ENCODE peak calls at places on chromosomes 13 and 19, in eight cellular contexts. V, X, O, I, Y, C, U and G are unnamed samples.

GRCh38 chr13:64819081-64819480 is 2411.1 kb downstream of the PCDH9 start:
- DNase-seq in U (no peak), I (no peak), X (no peak), V (no peak), Y (no peak), C (no peak), O (no peak), G (no peak)

GRCh38 chr13:45398862-45399261 is 19.3 kb downstream of the SLC25A30 start:
- DNase-seq in U (no peak), I (no peak), Y (no peak), V (no peak), O (no peak), C (no peak), X (no peak), G (no peak)

GRCh38 chr13:22936228-22936627 is 244.6 kb upstream of the SGCG start:
- DNase-seq in C (no peak), I (no peak), O (no peak), X (no peak), V (no peak), Y (no peak), U (no peak), G (no peak)

GRCh38 chr13:99812611-99813010 is 159.0 kb downstream of the ZIC5 start:
- DNase-seq in O (no peak), I (no peak), Y (no peak), U (no peak), C (no peak), X (no peak), V (no peak), G (peak)

GRCh38 chr13:59774511-59774911 is 389.2 kb downstream of the DIAPH3 start:
- DNase-seq in Y (no peak), C (no peak), V (no peak), X (no peak), O (no peak), U (no peak), I (no peak), G (no peak)

GRCh38 chr13:70809588-70809987 is 701.3 kb upstream of the KLHL1 start:
- DNase-seq in C (no peak), V (no peak), O (no peak), Y (no peak), I (no peak), X (no peak), U (no peak), G (no peak)

GRCh38 chr13:111079375-111079774 is 35.7 kb upstream of the ARHGEF7 start:
- DNase-seq in C (no peak), X (no peak), I (no peak), Y (no peak), O (no peak), U (no peak), V (no peak), G (no peak)

GRCh38 chr13:101520672-101521071 is 68.2 kb downstream of the ITGBL1 start:
- DNase-seq in Y (no peak), O (no peak), C (no peak), X (no peak), I (no peak), U (no peak), V (no peak), G (peak)

GRCh38 chr19:34172661-34173144 is 399 bp downstream of the LSM14A start:
- DNase-seq in I (no peak), Y (no peak), X (no peak), O (no peak), U (peak), V (peak), C (no peak), G (peak)

GRCh38 chr19:1658446-1659433 is 6.3 kb upstream of the TCF3 start:
- DNase-seq in X (no peak), V (no peak), O (no peak), I (no peak), C (no peak), Y (no peak), U (no peak), G (no peak)

GRCh38 chr19:11224429-11224828 is 15.0 kb upstream of the ANGPTL8 start:
- DNase-seq in C (no peak), X (no peak), V (no peak), O (no peak), I (no peak), Y (no peak), U (no peak), G (no peak)

GRCh38 chr19:38030681-38031422 is 123.8 kb downstream of the SIPA1L3 start:
- DNase-seq in C (no peak), I (no peak), V (no peak), O (no peak), U (no peak), Y (no peak), X (no peak), G (no peak)

GRCh38 chr19:15114153-15114540 is 6.9 kb downstream of the SYDE1 start:
- DNase-seq in C (no peak), X (no peak), I (no peak), Y (no peak), V (no peak), O (no peak), U (no peak), G (peak)

GRCh38 chr13:95948646-95949045 is 104.6 kb downstream of the UGGT2 start:
- DNase-seq in U (no peak), X (no peak), O (no peak), C (no peak), Y (no peak), V (no peak), I (no peak), G (no peak)

GRCh38 chr19:17540174-17540573 is 15.3 kb upstream of the COLGALT1 start:
- DNase-seq in U (no peak), O (no peak), X (no peak), Y (no peak), I (no peak), C (no peak), V (no peak), G (no peak)

GRCh38 chr19:54309811-54310210 is 3.2 kb downstream of the LILRA5 start:
- DNase-seq in O (no peak), V (no peak), X (no peak), U (no peak), I (no peak), C (peak), Y (no peak), G (no peak)

GRCh38 chr19:54312436-54313362 is at the start of gene LILRA5:
- DNase-seq in U (peak), Y (no peak), X (peak), V (no peak), O (no peak), I (no peak), C (peak), G (no peak)

GRCh38 chr19:54310543-54310942 is 2.4 kb downstream of the LILRA5 start:
- DNase-seq in U (no peak), X (no peak), I (no peak), O (no peak), V (no peak), C (no peak), Y (no peak), G (no peak)

GRCh38 chr19:54311486-54311885 is 1.5 kb downstream of the LILRA5 start:
- DNase-seq in Y (no peak), C (peak), I (no peak), O (no peak), U (no peak), V (no peak), X (no peak), G (no peak)

GRCh38 chr19:54312011-54312410 is 955 bp downstream of the LILRA5 start:
- DNase-seq in V (no peak), U (no peak), Y (no peak), O (no peak), I (no peak), X (no peak), C (peak), G (no peak)
- TF ChIP-seq POLR2A in V (no peak), U (no peak), Y (no peak), O (no peak), I (no peak), X (no peak), C (no peak), G (no peak)

GRCh38 chr13:27425151-27425917 is 915 bp downstream of the GTF3A start:
- DNase-seq in C (no peak), I (no peak), O (no peak), V (no peak), X (no peak), U (no peak), Y (no peak), G (no peak)
- TF ChIP-seq POLR2A in C (no peak), I (no peak), O (no peak), V (no peak), X (no peak), U (no peak), Y (no peak), G (no peak)

GRCh38 chr19:12946092-12946845 is 607 bp downstream of the RAD23A start:
- DNase-seq in C (peak), Y (peak), O (peak), V (peak), X (no peak), U (peak), I (peak), G (no peak)
- TF ChIP-seq POLR2A in C (no peak), Y (peak), O (no peak), V (no peak), X (no peak), U (no peak), I (no peak), G (peak)

DNA sequence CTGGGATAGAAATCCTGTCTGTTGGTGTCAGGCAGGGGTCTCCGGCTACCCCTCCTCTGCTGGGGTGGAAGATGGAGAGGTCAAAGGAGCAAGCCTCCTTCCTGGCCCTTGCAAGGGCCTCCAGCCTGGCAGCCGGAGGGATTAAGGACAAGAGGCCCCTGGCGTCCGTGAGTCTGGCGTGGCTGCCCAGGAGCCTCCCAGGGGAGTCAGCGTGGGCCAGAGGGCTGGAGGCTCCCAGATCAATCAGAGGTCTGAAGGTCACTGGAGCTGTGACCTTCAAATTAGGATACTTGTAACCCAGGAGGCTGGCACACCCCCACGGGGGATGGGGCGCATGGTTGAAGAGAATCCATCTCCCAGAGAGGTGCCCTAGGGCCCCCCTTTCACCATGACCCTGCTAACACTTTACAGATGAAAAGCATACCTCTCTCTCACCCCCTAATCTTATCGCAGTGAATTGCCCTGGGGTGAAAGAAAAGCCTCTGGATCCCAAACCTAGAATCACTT is 44.7 kb upstream of the PEG3 start:
- DNase-seq in Y (no peak), V (no peak), C (no peak), X (no peak), U (no peak), O (no peak), I (no peak), G (no peak)
- TF ChIP-seq POLR2A in Y (no peak), V (no peak), C (no peak), X (no peak), U (no peak), O (no peak), I (no peak), G (no peak)

GRCh38 chr13:21668665-21669599 is 1.9 kb upstream of the FGF9 start:
- DNase-seq in Y (no peak), U (no peak), X (no peak), O (no peak), I (no peak), V (peak), C (no peak), G (no peak)
- TF ChIP-seq POLR2A in Y (no peak), U (no peak), X (no peak), O (no peak), I (no peak), V (no peak), C (no peak), G (no peak)